ENCODE peak calls at places on chromosomes 12 and 14, in eight cellular contexts. G is stimulated activated CD4-positive, alpha-beta T cell treated with anti-CD3 and anti-CD28 coated beads, TNF-alpha, amount 100 ng/mL, for 1 hour; Y is choroid plexus epithelial cell; M is HFF-Myc; H is tibial artery; U is Ammon's horn; D is HT1080; Q is stimulated activated naive CD8-positive, alpha-beta T cell treated with anti-CD3 and anti-CD28 coated beads, Interleukin-15, amount 100 ng/mL, for 72 hours. V is an unnamed sample.

GRCh38 chr12:110640275-110641025 is 26.5 kb downstream of the TCTN1 start:
- DNase-seq in G (no peak), Y (no peak), M (no peak), H (no peak), U (peak), D (no peak), Q (no peak), V (no peak)

GRCh38 chr12:14537088-14537487 is 30.6 kb downstream of the PLBD1 start:
- DNase-seq in G (no peak), Y (no peak), M (no peak), H (no peak), U (no peak), D (no peak), Q (no peak), V (no peak)

GRCh38 chr14:65167072-65167645 is 64.8 kb upstream of the MAX start:
- DNase-seq in G (no peak), Y (peak), M (no peak), H (no peak), U (no peak), D (no peak), Q (peak), V (no peak)

GRCh38 chr12:97886548-97887176 is 424.1 kb downstream of the RMST start:
- DNase-seq in G (no peak), Y (no peak), M (no peak), H (no peak), U (no peak), D (no peak), Q (no peak), V (no peak)

GRCh38 chr12:115296613-115297012 is 612.6 kb upstream of the TBX3 start:
- DNase-seq in G (no peak), Y (no peak), M (no peak), H (no peak), U (no peak), D (no peak), Q (no peak), V (no peak)

GRCh38 chr12:113860950-113861349 is 105.2 kb downstream of the RBM19 start:
- DNase-seq in G (no peak), Y (peak), M (peak), H (no peak), U (no peak), D (peak), Q (no peak), V (peak)

GRCh38 chr12:10501031-10501430 is 4.7 kb upstream of the EIF2S3B start:
- DNase-seq in G (no peak), Y (peak), M (no peak), H (no peak), U (peak), D (peak), Q (no peak), V (peak)

GRCh38 chr14:55102141-55102547 is 26.9 kb upstream of the LGALS3 start:
- DNase-seq in G (no peak), Y (peak), M (peak), H (peak), U (peak), D (peak), Q (peak), V (peak)

GRCh38 chr12:58648151-58648550 is 272.2 kb downstream of the LRIG3 start:
- DNase-seq in G (no peak), Y (no peak), M (no peak), H (no peak), U (no peak), D (no peak), Q (no peak), V (no peak)

GRCh38 chr12:40054554-40055226 is 51.2 kb downstream of the SLC2A13 start:
- DNase-seq in G (no peak), Y (peak), M (no peak), H (peak), U (peak), D (peak), Q (no peak), V (no peak)

GRCh38 chr14:92726933-92727262 is 21.5 kb downstream of the LGMN start:
- DNase-seq in G (no peak), Y (no peak), M (no peak), H (no peak), U (no peak), D (no peak), Q (no peak), V (no peak)

GRCh38 chr12:9049520-9050133 is 60.3 kb downstream of the KLRG1 start:
- DNase-seq in G (no peak), Y (peak), M (peak), H (no peak), U (peak), D (peak), Q (peak), V (peak)

GRCh38 chr12:122880668-122881067 is 15.3 kb downstream of the VPS37B start:
- DNase-seq in G (no peak), Y (peak), M (no peak), H (no peak), U (peak), D (no peak), Q (no peak), V (peak)

GRCh38 chr14:94681300-94682060 is 69.3 kb downstream of the SERPINA3 start:
- DNase-seq in G (no peak), Y (peak), M (no peak), H (peak), U (no peak), D (peak), Q (no peak), V (peak)

GRCh38 chr14:94398536-94398935 is 10.1 kb upstream of the SERPINA1 start:
- DNase-seq in G (no peak), Y (no peak), M (no peak), H (no peak), U (no peak), D (no peak), Q (no peak), V (no peak)

GRCh38 chr12:11706509-11707331 is 57.2 kb downstream of the ETV6 start:
- DNase-seq in G (no peak), Y (peak), M (no peak), H (no peak), U (no peak), D (no peak), Q (no peak), V (no peak)

GRCh38 chr14:23079716-23080115 is 15.2 kb downstream of the ACIN1 start:
- DNase-seq in G (no peak), Y (peak), M (no peak), H (no peak), U (no peak), D (no peak), Q (no peak), V (no peak)

GRCh38 chr12:1796515-1797010 is 23.8 kb upstream of the LRTM2 start:
- DNase-seq in G (no peak), Y (no peak), M (no peak), H (peak), U (no peak), D (no peak), Q (peak), V (no peak)

GRCh38 chr12:106118-106561 is 39.6 kb downstream of the IQSEC3 start:
- DNase-seq in G (no peak), Y (no peak), M (no peak), H (peak), U (no peak), D (no peak), Q (no peak), V (no peak)

GRCh38 chr12:4856556-4856955 is 53.1 kb upstream of the KCNA1 start:
- DNase-seq in G (no peak), Y (no peak), M (no peak), H (no peak), U (no peak), D (no peak), Q (no peak), V (no peak)

GRCh38 chr12:105418232-105418631 is 87.7 kb downstream of the C12orf75 start:
- DNase-seq in G (no peak), Y (peak), M (peak), H (no peak), U (no peak), D (peak), Q (no peak), V (peak)

GRCh38 chr12:32196250-32197198 is 89.9 kb downstream of the BICD1 start:
- DNase-seq in G (no peak), Y (no peak), M (no peak), H (no peak), U (no peak), D (no peak), Q (no peak), V (no peak)

GRCh38 chr12:14952295-14952995 is 9.0 kb downstream of the ARHGDIB start:
- DNase-seq in G (no peak), Y (peak), M (peak), H (no peak), U (peak), D (peak), Q (peak), V (peak)

GRCh38 chr14:42944284-42944683 is 1337.6 kb downstream of the LRFN5 start:
- DNase-seq in G (no peak), Y (peak), M (no peak), H (no peak), U (no peak), D (peak), Q (no peak), V (peak)

GRCh38 chr12:129258781-129259318 is 405.6 kb downstream of the GLT1D1 start:
- DNase-seq in G (no peak), Y (no peak), M (no peak), H (no peak), U (no peak), D (peak), Q (no peak), V (no peak)

GRCh38 chr12:79016181-79016580 is 151.6 kb downstream of the SYT1 start:
- DNase-seq in G (no peak), Y (peak), M (no peak), H (no peak), U (no peak), D (no peak), Q (no peak), V (no peak)

GRCh38 chr12:5388581-5389535 is 43.0 kb upstream of the NTF3 start:
- DNase-seq in G (no peak), Y (no peak), M (no peak), H (no peak), U (no peak), D (peak), Q (no peak), V (peak)

GRCh38 chr12:121738340-121738858 is 25.8 kb downstream of the TMEM120B start:
- DNase-seq in G (no peak), Y (no peak), M (no peak), H (no peak), U (no peak), D (no peak), Q (no peak), V (no peak)

GRCh38 chr14:32319368-32320049 is 9.6 kb upstream of the AKAP6 start:
- DNase-seq in G (no peak), Y (peak), M (no peak), H (no peak), U (no peak), D (peak), Q (no peak), V (peak)

GRCh38 chr12:45281994-45282393 is 66.1 kb downstream of the ANO6 start:
- DNase-seq in G (no peak), Y (no peak), M (no peak), H (no peak), U (no peak), D (no peak), Q (no peak), V (no peak)

GRCh38 chr12:40969796-40970195 is 218.3 kb upstream of the PDZRN4 start:
- DNase-seq in G (no peak), Y (no peak), M (no peak), H (no peak), U (no peak), D (no peak), Q (no peak), V (no peak)

GRCh38 chr12:79689477-79690155 is 1.1 kb downstream of the PAWR start:
- DNase-seq in G (no peak), Y (peak), M (no peak), H (peak), U (peak), D (peak), Q (peak), V (peak)

GRCh38 chr12:111748195-111748803 is 18.4 kb upstream of the ALDH2 start:
- DNase-seq in G (no peak), Y (no peak), M (no peak), H (no peak), U (no peak), D (no peak), Q (no peak), V (no peak)

GRCh38 chr12:78584695-78585094 is 279.9 kb upstream of the SYT1 start:
- DNase-seq in G (no peak), Y (peak), M (peak), H (no peak), U (no peak), D (peak), Q (no peak), V (no peak)

GRCh38 chr14:81632162-81632561 is 98.5 kb upstream of the SEL1L start:
- DNase-seq in G (no peak), Y (no peak), M (no peak), H (no peak), U (no peak), D (no peak), Q (no peak), V (no peak)

GRCh38 chr12:67413577-67413976 is 144.4 kb downstream of the CAND1 start:
- DNase-seq in G (no peak), Y (no peak), M (no peak), H (no peak), U (no peak), D (no peak), Q (no peak), V (no peak)

V was measured in H4.